ENCODE peak calls at places on chromosome 21, in four cellular contexts. One of them, this sample, is unnamed.

GRCh38 chr21:37474342-37474741 is 107.8 kb downstream of the DYRK1A start:
- DNase-seq in stimulated activated CD4-positive, alpha-beta T cell treated with anti-CD3 and anti-CD28 coated beads, Interleukin-12 subunit alpha, Interleukin-12 subunit beta, amount 100 ng/mL, for 4 hours: no peak
- DNase-seq in H54: no peak
- DNase-seq in stimulated activated CD8-positive, alpha-beta memory T cell treated with anti-CD3 and anti-CD28 coated beads, Interleukin-15, amount 100 ng/mL, for 24 hours: no peak
- DNase-seq in this sample: no peak

GRCh38 chr21:45322231-45322959 is 34.7 kb upstream of the POFUT2 start:
- DNase-seq in stimulated activated CD4-positive, alpha-beta T cell treated with anti-CD3 and anti-CD28 coated beads, Interleukin-12 subunit alpha, Interleukin-12 subunit beta, amount 100 ng/mL, for 4 hours: no peak
- DNase-seq in stimulated activated CD8-positive, alpha-beta memory T cell treated with anti-CD3 and anti-CD28 coated beads, Interleukin-15, amount 100 ng/mL, for 24 hours: no peak
- DNase-seq in H54: no peak
- DNase-seq in this sample: no peak

GRCh38 chr21:15437873-15438272 is 291.9 kb upstream of the USP25 start:
- DNase-seq in H54: no peak
- DNase-seq in stimulated activated CD4-positive, alpha-beta T cell treated with anti-CD3 and anti-CD28 coated beads, Interleukin-12 subunit alpha, Interleukin-12 subunit beta, amount 100 ng/mL, for 4 hours: no peak
- DNase-seq in stimulated activated CD8-positive, alpha-beta memory T cell treated with anti-CD3 and anti-CD28 coated beads, Interleukin-15, amount 100 ng/mL, for 24 hours: no peak
- DNase-seq in this sample: no peak

GRCh38 chr21:27796106-27796505 is 829.2 kb upstream of the ADAMTS5 start:
- DNase-seq in stimulated activated CD4-positive, alpha-beta T cell treated with anti-CD3 and anti-CD28 coated beads, Interleukin-12 subunit alpha, Interleukin-12 subunit beta, amount 100 ng/mL, for 4 hours: no peak
- DNase-seq in stimulated activated CD8-positive, alpha-beta memory T cell treated with anti-CD3 and anti-CD28 coated beads, Interleukin-15, amount 100 ng/mL, for 24 hours: no peak
- DNase-seq in H54: no peak
- DNase-seq in this sample: no peak

GRCh38 chr21:34078915-34079314 is 5.5 kb downstream of the MRPS6 start:
- DNase-seq in stimulated activated CD4-positive, alpha-beta T cell treated with anti-CD3 and anti-CD28 coated beads, Interleukin-12 subunit alpha, Interleukin-12 subunit beta, amount 100 ng/mL, for 4 hours: no peak
- DNase-seq in stimulated activated CD8-positive, alpha-beta memory T cell treated with anti-CD3 and anti-CD28 coated beads, Interleukin-15, amount 100 ng/mL, for 24 hours: no peak
- DNase-seq in H54: no peak
- DNase-seq in this sample: no peak

GRCh38 chr21:31191553-31191952 is 152.5 kb downstream of the TIAM1 start:
- DNase-seq in stimulated activated CD8-positive, alpha-beta memory T cell treated with anti-CD3 and anti-CD28 coated beads, Interleukin-15, amount 100 ng/mL, for 24 hours: no peak
- DNase-seq in stimulated activated CD4-positive, alpha-beta T cell treated with anti-CD3 and anti-CD28 coated beads, Interleukin-12 subunit alpha, Interleukin-12 subunit beta, amount 100 ng/mL, for 4 hours: no peak
- DNase-seq in H54: no peak
- DNase-seq in this sample: no peak

GRCh38 chr21:42025392-42026071 is 15.4 kb upstream of the ZBTB21 start:
- DNase-seq in stimulated activated CD8-positive, alpha-beta memory T cell treated with anti-CD3 and anti-CD28 coated beads, Interleukin-15, amount 100 ng/mL, for 24 hours: no peak
- DNase-seq in stimulated activated CD4-positive, alpha-beta T cell treated with anti-CD3 and anti-CD28 coated beads, Interleukin-12 subunit alpha, Interleukin-12 subunit beta, amount 100 ng/mL, for 4 hours: no peak
- DNase-seq in H54: no peak
- DNase-seq in this sample: no peak

GRCh38 chr21:40386301-40386911 is 460.6 kb downstream of the DSCAM start:
- DNase-seq in stimulated activated CD4-positive, alpha-beta T cell treated with anti-CD3 and anti-CD28 coated beads, Interleukin-12 subunit alpha, Interleukin-12 subunit beta, amount 100 ng/mL, for 4 hours: peak
- DNase-seq in stimulated activated CD8-positive, alpha-beta memory T cell treated with anti-CD3 and anti-CD28 coated beads, Interleukin-15, amount 100 ng/mL, for 24 hours: no peak
- DNase-seq in H54: peak
- DNase-seq in this sample: peak

GRCh38 chr21:46607605-46608004 is 2.7 kb upstream of the S100B start:
- DNase-seq in H54: no peak
- DNase-seq in stimulated activated CD8-positive, alpha-beta memory T cell treated with anti-CD3 and anti-CD28 coated beads, Interleukin-15, amount 100 ng/mL, for 24 hours: no peak
- DNase-seq in stimulated activated CD4-positive, alpha-beta T cell treated with anti-CD3 and anti-CD28 coated beads, Interleukin-12 subunit alpha, Interleukin-12 subunit beta, amount 100 ng/mL, for 4 hours: no peak
- DNase-seq in this sample: no peak

GRCh38 chr21:35529141-35529863 is 480.2 kb upstream of the RUNX1 start:
- DNase-seq in stimulated activated CD4-positive, alpha-beta T cell treated with anti-CD3 and anti-CD28 coated beads, Interleukin-12 subunit alpha, Interleukin-12 subunit beta, amount 100 ng/mL, for 4 hours: no peak
- DNase-seq in H54: no peak
- DNase-seq in stimulated activated CD8-positive, alpha-beta memory T cell treated with anti-CD3 and anti-CD28 coated beads, Interleukin-15, amount 100 ng/mL, for 24 hours: no peak
- DNase-seq in this sample: no peak

GRCh38 chr21:21921410-21922232 is 923.4 kb downstream of the NCAM2 start:
- DNase-seq in H54: peak
- DNase-seq in stimulated activated CD8-positive, alpha-beta memory T cell treated with anti-CD3 and anti-CD28 coated beads, Interleukin-15, amount 100 ng/mL, for 24 hours: no peak
- DNase-seq in stimulated activated CD4-positive, alpha-beta T cell treated with anti-CD3 and anti-CD28 coated beads, Interleukin-12 subunit alpha, Interleukin-12 subunit beta, amount 100 ng/mL, for 4 hours: no peak
- DNase-seq in this sample: no peak

GRCh38 chr21:15250384-15250783 is 185.6 kb upstream of the NRIP1 start:
- DNase-seq in H54: peak
- DNase-seq in stimulated activated CD4-positive, alpha-beta T cell treated with anti-CD3 and anti-CD28 coated beads, Interleukin-12 subunit alpha, Interleukin-12 subunit beta, amount 100 ng/mL, for 4 hours: no peak
- DNase-seq in stimulated activated CD8-positive, alpha-beta memory T cell treated with anti-CD3 and anti-CD28 coated beads, Interleukin-15, amount 100 ng/mL, for 24 hours: no peak
- DNase-seq in this sample: no peak

GRCh38 chr21:25107708-25108107 is 499.6 kb downstream of the MRPL39 start:
- DNase-seq in H54: peak
- DNase-seq in stimulated activated CD4-positive, alpha-beta T cell treated with anti-CD3 and anti-CD28 coated beads, Interleukin-12 subunit alpha, Interleukin-12 subunit beta, amount 100 ng/mL, for 4 hours: no peak
- DNase-seq in stimulated activated CD8-positive, alpha-beta memory T cell treated with anti-CD3 and anti-CD28 coated beads, Interleukin-15, amount 100 ng/mL, for 24 hours: no peak
- DNase-seq in this sample: peak

GRCh38 chr21:41947596-41948403 is 6.0 kb downstream of the C2CD2 start:
- DNase-seq in stimulated activated CD4-positive, alpha-beta T cell treated with anti-CD3 and anti-CD28 coated beads, Interleukin-12 subunit alpha, Interleukin-12 subunit beta, amount 100 ng/mL, for 4 hours: no peak
- DNase-seq in stimulated activated CD8-positive, alpha-beta memory T cell treated with anti-CD3 and anti-CD28 coated beads, Interleukin-15, amount 100 ng/mL, for 24 hours: no peak
- DNase-seq in H54: peak
- DNase-seq in this sample: no peak

GRCh38 chr21:46206163-46207005 is 22.1 kb upstream of the SPATC1L start:
- DNase-seq in H54: no peak
- DNase-seq in stimulated activated CD4-positive, alpha-beta T cell treated with anti-CD3 and anti-CD28 coated beads, Interleukin-12 subunit alpha, Interleukin-12 subunit beta, amount 100 ng/mL, for 4 hours: no peak
- DNase-seq in stimulated activated CD8-positive, alpha-beta memory T cell treated with anti-CD3 and anti-CD28 coated beads, Interleukin-15, amount 100 ng/mL, for 24 hours: no peak
- DNase-seq in this sample: peak

GRCh38 chr21:22679207-22679606 is 1681.0 kb downstream of the NCAM2 start:
- DNase-seq in H54: no peak
- DNase-seq in stimulated activated CD8-positive, alpha-beta memory T cell treated with anti-CD3 and anti-CD28 coated beads, Interleukin-15, amount 100 ng/mL, for 24 hours: no peak
- DNase-seq in stimulated activated CD4-positive, alpha-beta T cell treated with anti-CD3 and anti-CD28 coated beads, Interleukin-12 subunit alpha, Interleukin-12 subunit beta, amount 100 ng/mL, for 4 hours: no peak
- DNase-seq in this sample: no peak

GRCh38 chr21:44752701-44753235 is 41.4 kb upstream of the TSPEAR start:
- DNase-seq in H54: no peak
- DNase-seq in stimulated activated CD4-positive, alpha-beta T cell treated with anti-CD3 and anti-CD28 coated beads, Interleukin-12 subunit alpha, Interleukin-12 subunit beta, amount 100 ng/mL, for 4 hours: no peak
- DNase-seq in stimulated activated CD8-positive, alpha-beta memory T cell treated with anti-CD3 and anti-CD28 coated beads, Interleukin-15, amount 100 ng/mL, for 24 hours: no peak
- DNase-seq in this sample: peak

GRCh38 chr21:39776589-39776988 is 31.6 kb downstream of the IGSF5 start:
- DNase-seq in stimulated activated CD8-positive, alpha-beta memory T cell treated with anti-CD3 and anti-CD28 coated beads, Interleukin-15, amount 100 ng/mL, for 24 hours: no peak
- DNase-seq in stimulated activated CD4-positive, alpha-beta T cell treated with anti-CD3 and anti-CD28 coated beads, Interleukin-12 subunit alpha, Interleukin-12 subunit beta, amount 100 ng/mL, for 4 hours: no peak
- DNase-seq in H54: no peak
- DNase-seq in this sample: no peak

GRCh38 chr21:35924714-35925301 is 135.5 kb downstream of the SETD4 start:
- DNase-seq in H54: peak
- DNase-seq in stimulated activated CD4-positive, alpha-beta T cell treated with anti-CD3 and anti-CD28 coated beads, Interleukin-12 subunit alpha, Interleukin-12 subunit beta, amount 100 ng/mL, for 4 hours: no peak
- DNase-seq in stimulated activated CD8-positive, alpha-beta memory T cell treated with anti-CD3 and anti-CD28 coated beads, Interleukin-15, amount 100 ng/mL, for 24 hours: no peak
- DNase-seq in this sample: peak

GRCh38 chr21:39016740-39017315 is 166.4 kb downstream of the PSMG1 start:
- DNase-seq in stimulated activated CD4-positive, alpha-beta T cell treated with anti-CD3 and anti-CD28 coated beads, Interleukin-12 subunit alpha, Interleukin-12 subunit beta, amount 100 ng/mL, for 4 hours: no peak
- DNase-seq in stimulated activated CD8-positive, alpha-beta memory T cell treated with anti-CD3 and anti-CD28 coated beads, Interleukin-15, amount 100 ng/mL, for 24 hours: no peak
- DNase-seq in H54: no peak
- DNase-seq in this sample: no peak

GRCh38 chr21:15826147-15826780 is 96.5 kb downstream of the USP25 start:
- DNase-seq in H54: no peak
- DNase-seq in stimulated activated CD8-positive, alpha-beta memory T cell treated with anti-CD3 and anti-CD28 coated beads, Interleukin-15, amount 100 ng/mL, for 24 hours: no peak
- DNase-seq in stimulated activated CD4-positive, alpha-beta T cell treated with anti-CD3 and anti-CD28 coated beads, Interleukin-12 subunit alpha, Interleukin-12 subunit beta, amount 100 ng/mL, for 4 hours: no peak
- DNase-seq in this sample: peak

GRCh38 chr21:28118570-28118969 is 874.1 kb downstream of the LTN1 start:
- DNase-seq in stimulated activated CD4-positive, alpha-beta T cell treated with anti-CD3 and anti-CD28 coated beads, Interleukin-12 subunit alpha, Interleukin-12 subunit beta, amount 100 ng/mL, for 4 hours: no peak
- DNase-seq in stimulated activated CD8-positive, alpha-beta memory T cell treated with anti-CD3 and anti-CD28 coated beads, Interleukin-15, amount 100 ng/mL, for 24 hours: no peak
- DNase-seq in H54: no peak
- DNase-seq in this sample: no peak